ENCODE peak calls at places on chromosomes 4 and X, in seven cellular contexts. S is Karpas-422, Q is GM23248, N is H1, J is H9, F is fibroblast of lung, P is mesenchymal stem cell. D is an unnamed sample.
A peak's percentile ranks its signal among the peaks of the same experiment; 100 is the strongest.

GRCh38 chr4:53186714-53187358 is 179.0 kb downstream of the SCFD2 start:
- DNase-seq in Q (no peak), N (no peak), P (no peak), J (no peak), S (no peak), F (no peak), D (no peak)

GRCh38 chr4:2812985-2813384 is 20.1 kb downstream of the SH3BP2 start:
- DNase-seq in F (no peak), S (no peak), J (no peak), P (no peak), Q (peak; percentile 36), N (no peak), D (no peak)

GRCh38 chr4:55866973-55867574 is 13.6 kb downstream of the EXOC1 start:
- DNase-seq in P (peak; percentile 84), Q (peak; percentile 80), S (peak; percentile 83), F (peak; percentile 77), N (no peak), J (no peak), D (no peak)

GRCh38 chr4:173365359-173365996 is 5.3 kb upstream of the SAP30 start:
- DNase-seq in S (no peak), F (no peak), J (no peak), P (no peak), N (no peak), Q (no peak), D (peak; percentile 38)

GRCh38 chrX:148580016-148580415 is 79.6 kb downstream of the AFF2 start:
- DNase-seq in P (no peak), J (no peak), Q (no peak), S (no peak), N (no peak), F (no peak), D (no peak)

GRCh38 chr4:163515198-163515597 is 20.7 kb downstream of the TMA16 start:
- DNase-seq in Q (no peak), N (no peak), S (no peak), F (no peak), P (no peak), J (no peak), D (no peak)

GRCh38 chrX:141839856-141840255 is 1.7 kb downstream of the MAGEC3 start:
- DNase-seq in N (no peak), F (no peak), Q (no peak), J (no peak), P (no peak), S (no peak), D (no peak)

GRCh38 chr4:8765631-8766590 is 105.7 kb downstream of the HMX1 start:
- DNase-seq in S (no peak), P (no peak), F (no peak), Q (no peak), N (no peak), J (no peak), D (no peak)

GRCh38 chr4:84050014-84050413 is 449.1 kb downstream of the NKX6-1 start:
- DNase-seq in Q (no peak), F (no peak), S (no peak), N (peak; percentile 27), P (no peak), J (peak; percentile 63), D (no peak)

GRCh38 chrX:2185341-2186082 is 315.3 kb downstream of the DHRSX start:
- DNase-seq in S (no peak), Q (no peak), P (no peak), J (no peak), N (no peak), F (no peak), D (no peak)

GRCh38 chr4:102518703-102519131 is 17.6 kb downstream of the NFKB1 start:
- DNase-seq in P (no peak), F (no peak), S (no peak), Q (no peak), J (no peak), N (no peak), D (no peak)

GRCh38 chr4:48778431-48779094 is 1.5 kb downstream of the FRYL start:
- DNase-seq in N (no peak), J (no peak), Q (peak; percentile 58), F (peak; percentile 69), P (peak; percentile 56), S (peak; percentile 54), D (no peak)

GRCh38 chr4:8340721-8341680 is 71.4 kb downstream of the HTRA3 start:
- DNase-seq in F (peak; percentile 21), J (no peak), S (no peak), N (no peak), P (no peak), Q (no peak), D (peak; percentile 50)

GRCh38 chr4:150250998-150251651 is 172.9 kb downstream of the DCLK2 start:
- DNase-seq in S (no peak), F (no peak), J (no peak), P (no peak), N (no peak), Q (no peak), D (no peak)

GRCh38 chrX:23003121-23003520 is 3.4 kb downstream of the DDX53 start:
- DNase-seq in N (no peak), P (peak; percentile 68), F (peak; percentile 47), Q (peak; percentile 65), J (no peak), S (no peak), D (no peak)

GRCh38 chr4:153205028-153205648 is 895 bp downstream of the TRIM2 start:
- DNase-seq in Q (no peak), P (no peak), J (peak; percentile 45), S (peak; percentile 67), F (no peak), N (no peak), D (peak; percentile 79)

GRCh38 chr4:182307746-182308145 is 64.5 kb downstream of the TENM3 start:
- DNase-seq in J (no peak), S (no peak), P (peak; percentile 62), F (peak; percentile 90), N (no peak), Q (peak; percentile 12), D (no peak)

GRCh38 chr4:182303847-182304246 is 60.6 kb downstream of the TENM3 start:
- DNase-seq in S (no peak), P (no peak), Q (no peak), J (no peak), F (no peak), N (no peak), D (no peak)

GRCh38 chr4:182309877-182310276 is 66.7 kb downstream of the TENM3 start:
- DNase-seq in J (no peak), S (no peak), Q (no peak), P (no peak), F (no peak), N (no peak), D (no peak)

GRCh38 chr4:182310316-182310715 is 67.1 kb downstream of the TENM3 start:
- DNase-seq in S (no peak), J (no peak), P (peak; percentile 62), N (no peak), Q (no peak), F (peak; percentile 67), D (no peak)

DNA sequence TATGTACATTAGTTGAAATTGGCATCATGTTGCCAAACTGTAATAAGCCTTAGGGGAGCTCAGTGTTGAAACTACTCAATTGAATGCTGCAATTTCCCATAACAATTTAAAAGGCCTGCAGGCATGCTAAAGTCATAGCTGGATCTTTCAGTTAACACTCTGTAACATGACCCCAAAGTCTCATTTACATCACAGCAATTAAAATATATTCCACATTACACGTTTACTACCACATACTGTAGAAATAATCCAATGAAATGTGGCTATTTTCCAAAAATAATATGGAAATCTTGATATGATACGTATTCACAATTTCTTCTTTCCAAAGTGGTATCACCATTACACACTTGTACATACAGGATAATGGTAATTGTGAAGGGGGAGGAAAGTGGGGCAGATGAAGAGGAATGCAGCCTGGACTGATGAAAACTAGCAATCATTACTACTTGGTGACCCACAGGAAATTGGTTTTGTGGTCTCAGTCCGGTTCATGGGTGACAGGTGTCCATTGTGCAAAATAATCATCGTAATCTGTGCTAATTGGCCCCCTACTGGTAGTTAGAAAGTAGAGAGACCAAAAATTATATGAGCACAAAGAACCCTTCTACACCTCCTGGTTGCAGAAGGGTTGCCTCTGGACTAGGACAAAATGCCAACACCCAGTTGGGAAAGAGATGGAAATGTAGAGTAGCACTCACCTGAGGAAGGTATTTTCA is 63.7 kb downstream of the TENM3 start:
- DNase-seq in S (no peak), F (peak; percentile 44), N (no peak), P (no peak), Q (no peak), J (no peak), D (no peak)
- H3K9ac ChIP-seq in S (no peak overlapping the region), F (no peak overlapping the region), N (no peak overlapping the region), P (no peak overlapping the region), Q (no peak overlapping the region), J (no peak overlapping the region), D (no peak overlapping the region)

GRCh38 chr4:93475730-93476129 is 352.8 kb upstream of the ATOH1 start:
- DNase-seq in S (no peak), F (peak; percentile 6), J (no peak), P (no peak), Q (no peak), N (no peak), D (no peak)
- H3K27ac ChIP-seq in S (no peak overlapping the region), F (no peak overlapping the region), J (no peak overlapping the region), P (no peak overlapping the region), Q (no peak overlapping the region), N (no peak overlapping the region), D (no peak overlapping the region)

GRCh38 chr4:12172198-12172970 is 743.7 kb upstream of the HS3ST1 start:
- DNase-seq in Q (no peak), S (no peak), P (no peak), F (no peak), J (no peak), N (no peak), D (no peak)
- H3K4me1 ChIP-seq in Q (no peaks in the 10 kb centered on the region), S (no peaks in the 10 kb centered on the region), P (no peaks in the 10 kb centered on the region), F (no peaks in the 10 kb centered on the region), J (no peaks in the 10 kb centered on the region), N (no peaks in the 10 kb centered on the region), D (no peaks in the 10 kb centered on the region)

GRCh38 chrX:46407753-46408130 is 137.5 kb downstream of the ZNF674 start:
- DNase-seq in S (no peak), F (peak; percentile 7), J (no peak), N (no peak), Q (peak; percentile 44), P (no peak), D (no peak)

GRCh38 chrX:46404774-46405173 is 140.4 kb downstream of the ZNF674 start:
- DNase-seq in J (no peak), N (no peak), F (no peak), S (no peak), Q (no peak), P (no peak), D (no peak)

GRCh38 chrX:46407036-46407752 is 138.0 kb downstream of the ZNF674 start:
- DNase-seq in S (no peak), P (no peak), Q (peak; percentile 13), N (no peak), J (no peak), F (no peak), D (no peak)

DNA sequence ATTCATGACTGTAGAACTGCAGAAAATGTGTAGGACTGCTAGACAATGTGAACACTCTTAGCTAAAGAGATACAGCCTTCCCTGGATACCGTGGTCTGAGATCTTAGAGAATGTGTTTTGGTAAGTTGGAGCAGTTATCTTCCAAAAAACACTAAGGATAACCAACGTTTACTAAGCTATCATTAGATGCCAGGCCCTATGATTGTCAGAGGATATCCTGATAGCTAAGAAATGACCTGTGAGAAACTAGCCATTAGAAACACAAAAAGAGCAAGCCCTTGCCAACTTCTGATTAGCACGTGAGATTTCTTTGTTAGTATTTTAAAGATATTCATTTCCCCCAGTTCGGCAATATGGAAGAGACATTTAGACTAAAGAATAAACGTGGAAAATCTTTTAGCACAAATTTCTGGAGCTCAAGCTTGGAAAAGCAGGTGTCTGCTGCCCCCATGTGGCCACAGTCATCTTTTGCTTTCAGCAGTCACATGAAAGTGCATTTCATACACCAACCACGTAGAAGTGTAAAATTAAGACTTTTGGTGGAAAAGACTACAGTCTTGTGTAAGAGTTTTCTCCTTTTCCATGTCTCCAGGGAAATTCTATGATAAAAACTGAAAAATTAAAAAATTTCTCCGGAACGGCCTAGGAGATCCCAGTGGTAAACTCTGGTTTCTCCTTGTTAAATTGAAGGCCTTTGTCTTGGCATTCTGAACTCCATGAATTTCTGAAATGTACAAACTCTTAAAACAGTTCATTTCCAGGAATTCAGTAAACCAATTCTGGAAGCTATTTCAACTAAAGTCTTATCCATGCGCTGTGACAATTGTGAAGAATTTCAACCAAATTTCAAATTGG is 136.4 kb downstream of the ZNF674 start:
- DNase-seq in Q (peak; percentile 68), N (no peak), F (peak; percentile 80), J (peak; percentile 37), P (peak; percentile 53), S (peak; percentile 88), D (peak; percentile 75)
- H3K9ac ChIP-seq in Q (no peak overlapping the region), N (no peak overlapping the region), F (no peak overlapping the region), J (no peak overlapping the region), P (peak overlapping the region; percentile 56), S (no peak overlapping the region), D (no peak overlapping the region)

D was measured in colonic mucosa.